ENCODE peak calls at places on chromosomes 7 and 10, in four cellular contexts. S is AG09309, B is GM12878, H is A549. W is an unnamed sample.

GRCh38 chr10:108392286-108392685 is 1227.8 kb upstream of the SORCS1 start:
- DNase-seq in S (no peak), B (no peak), H (no peak), W (no peak)

GRCh38 chr10:70691601-70692000 is 19.3 kb downstream of the ADAMTS14 start:
- DNase-seq in S (no peak), B (no peak), H (no peak), W (no peak)

GRCh38 chr10:64261676-64262075 is 740.5 kb downstream of the REEP3 start:
- DNase-seq in S (no peak), B (no peak), H (no peak), W (no peak)

GRCh38 chr10:25393621-25394020 is 218.8 kb downstream of the GPR158 start:
- DNase-seq in S (no peak), B (no peak), H (no peak), W (no peak)

GRCh38 chr7:20778063-20778721 is 8.5 kb downstream of the SP8 start:
- DNase-seq in S (no peak), B (no peak), H (peak), W (peak)

GRCh38 chr10:116271593-116272496 is 1.2 kb downstream of the GFRA1 start:
- DNase-seq in S (no peak), B (no peak), H (peak), W (no peak)

GRCh38 chr10:68633281-68633680 is 73.1 kb downstream of the TET1 start:
- DNase-seq in S (no peak), B (no peak), H (no peak), W (no peak)

GRCh38 chr7:2688409-2689342 is 674 bp downstream of the AMZ1 start:
- DNase-seq in S (no peak), B (peak), H (no peak), W (no peak)

GRCh38 chr10:57494481-57494880 is 773.2 kb downstream of the IPMK start:
- DNase-seq in S (no peak), B (no peak), H (no peak), W (no peak)
- TF ChIP-seq CTCF in S (no peak), B (no peak), H (no peak), W (no peak)

GRCh38 chr7:127347567-127348246 is 44.8 kb downstream of the ZNF800 start:
- DNase-seq in S (no peak), B (no peak), H (peak), W (peak)
- H3K4me3 ChIP-seq in S (peak), B (peak), H (peak), W (peak)

GRCh38 chr7:149666360-149666905 is 107.0 kb downstream of the ZNF467 start:
- DNase-seq in S (no peak), B (no peak), H (no peak), W (no peak)
- TF ChIP-seq CTCF in S (no peak), B (no peak), H (no peak), W (no peak)

DNA sequence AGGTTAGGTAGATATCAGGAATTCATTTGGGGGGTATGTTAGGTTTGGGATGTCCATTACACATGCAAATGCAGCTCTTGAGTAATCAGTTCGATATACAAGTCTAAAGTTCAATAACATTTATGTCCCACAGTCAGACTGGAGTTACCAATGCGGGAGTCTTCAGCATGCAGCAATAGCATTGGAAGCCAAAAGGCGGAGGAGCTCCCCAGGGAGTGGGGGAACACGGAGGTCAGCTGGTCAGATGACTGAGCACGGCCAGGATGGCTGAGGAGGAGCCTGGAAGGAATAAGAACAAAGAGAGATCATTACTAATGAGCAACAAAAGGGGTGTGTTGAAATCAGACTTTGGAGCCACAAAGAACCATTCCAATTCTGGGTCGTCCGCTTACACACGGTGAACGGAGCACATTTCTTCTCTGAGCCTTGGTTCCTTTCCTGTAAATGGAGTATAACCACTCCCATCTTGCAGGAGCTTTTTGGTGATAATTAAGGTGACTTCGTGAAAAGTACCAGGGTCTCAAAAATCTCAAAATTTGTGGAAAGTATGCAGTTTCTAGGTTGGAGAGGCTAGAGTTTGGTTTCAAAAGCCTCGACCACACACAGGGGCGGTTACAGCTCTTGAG is 472 bp upstream of the ZNF22 start:
- DNase-seq in S (no peak), B (no peak), H (no peak), W (no peak)
- H3K4me3 ChIP-seq in S (peak), B (peak), H (peak), W (peak)

DNA sequence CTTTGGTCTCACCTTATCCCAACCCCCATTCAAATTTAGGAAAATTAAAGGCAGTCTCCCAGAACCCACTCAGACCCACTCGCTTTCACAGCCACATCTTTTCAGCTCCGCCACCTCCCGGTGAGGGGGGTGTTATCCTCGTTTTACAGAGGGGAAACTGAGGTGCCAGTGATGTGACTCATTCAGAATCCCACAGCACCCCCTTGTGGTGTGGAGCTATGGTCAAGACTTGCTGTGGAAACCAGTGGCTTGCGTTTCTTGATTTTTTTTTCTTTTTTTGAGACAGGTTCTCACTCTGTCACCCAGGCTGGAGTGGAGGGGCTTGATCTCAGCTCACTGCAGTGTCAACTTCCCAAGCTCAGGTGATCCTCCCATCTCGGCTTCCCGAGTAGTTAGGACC is 27.6 kb downstream of the SLC35G1 start:
- DNase-seq in S (no peak), B (no peak), H (no peak), W (no peak)
- TF ChIP-seq CTCF in S (peak), B (peak), H (peak), W (peak)

GRCh38 chr10:77628906-77629730 is 8.5 kb downstream of the KCNMA1 start:
- DNase-seq in S (no peak), B (no peak), H (no peak), W (no peak)
- H3K4me3 ChIP-seq in S (no peak), B (no peak), H (peak), W (no peak)

W was measured in lower lobe of right lung.